ENCODE peak calls at places on chromosome 21, in four cellular contexts. E is spleen, O is stomach, Q is breast epithelium. T is an unnamed sample.

GRCh38 chr21:16713331-16714114 is 799.3 kb upstream of the CXADR start:
- DNase-seq in E (no peak), O (no peak), Q (no peak), T (no peak)

GRCh38 chr21:14078746-14079375 is 131.9 kb downstream of the LIPI start:
- DNase-seq in O (no peak), E (no peak), Q (no peak), T (no peak)

GRCh38 chr21:24955275-24955961 is 651.9 kb downstream of the MRPL39 start:
- DNase-seq in O (no peak), E (no peak), Q (no peak), T (no peak)

GRCh38 chr21:33373451-33373850 is 29.8 kb upstream of the IFNGR2 start:
- DNase-seq in E (no peak), O (no peak), Q (no peak), T (no peak)

GRCh38 chr21:14916676-14917141 is 148.1 kb downstream of the NRIP1 start:
- DNase-seq in O (no peak), E (no peak), Q (no peak), T (no peak)

GRCh38 chr21:15062566-15062965 is 2.2 kb downstream of the NRIP1 start:
- DNase-seq in Q (no peak), E (no peak), O (no peak), T (no peak)

GRCh38 chr21:44294391-44295162 is 5.3 kb upstream of the PFKL start:
- DNase-seq in O (peak), Q (no peak), E (no peak), T (no peak)

GRCh38 chr21:17783816-17784598 is 35.1 kb downstream of the C21orf91 start:
- DNase-seq in Q (no peak), E (no peak), O (no peak), T (no peak)

GRCh38 chr21:14382835-14383595 is at the start of gene HSPA13:
- DNase-seq in E (peak), O (peak), Q (peak), T (peak)

GRCh38 chr21:17390575-17390974 is 122.3 kb upstream of the CXADR start:
- DNase-seq in E (no peak), O (no peak), Q (no peak), T (no peak)

GRCh38 chr21:25385912-25386474 is 221.3 kb downstream of the MRPL39 start:
- DNase-seq in E (no peak), Q (no peak), O (peak), T (no peak)

GRCh38 chr21:38878394-38879179 is 72.9 kb downstream of the ETS2 start:
- DNase-seq in O (no peak), E (no peak), Q (no peak), T (no peak)

DNA sequence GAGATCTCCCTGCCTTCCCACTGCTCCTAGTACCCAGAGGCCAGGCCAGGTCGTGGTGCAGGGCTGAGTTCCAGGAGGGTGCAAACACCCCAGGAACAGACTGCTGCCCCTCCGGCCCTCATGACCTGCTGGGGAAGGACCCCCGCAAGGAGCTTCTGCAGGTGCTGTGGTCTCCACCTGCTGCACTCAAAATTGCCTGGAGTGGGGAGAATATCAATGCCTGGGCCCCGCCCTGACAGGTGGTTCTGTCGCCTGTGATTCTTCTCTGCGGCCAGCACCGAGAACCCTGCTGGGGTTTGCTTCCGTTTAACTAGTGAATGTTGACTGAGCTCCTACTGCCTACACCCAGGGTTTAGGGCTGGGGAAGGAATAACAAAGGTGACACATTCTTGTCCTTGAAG is 2.1 kb upstream of the TFF3 start:
- DNase-seq in O (no peak), Q (no peak), E (no peak), T (no peak)
- TF ChIP-seq POLR2A in O (no peak), Q (no peak), E (no peak), T (no peak)

GRCh38 chr21:45792682-45793383 is 149.3 kb downstream of the PCBP3 start:
- DNase-seq in E (no peak), O (no peak), Q (no peak), T (peak)

GRCh38 chr21:45788635-45789506 is 145.3 kb downstream of the PCBP3 start:
- DNase-seq in E (no peak), Q (no peak), O (no peak), T (no peak)

GRCh38 chr21:45794040-45794439 is 150.5 kb downstream of the PCBP3 start:
- DNase-seq in Q (no peak), O (no peak), E (no peak), T (no peak)

GRCh38 chr21:45790427-45790826 is 146.9 kb downstream of the PCBP3 start:
- DNase-seq in Q (no peak), E (no peak), O (no peak), T (peak)

DNA sequence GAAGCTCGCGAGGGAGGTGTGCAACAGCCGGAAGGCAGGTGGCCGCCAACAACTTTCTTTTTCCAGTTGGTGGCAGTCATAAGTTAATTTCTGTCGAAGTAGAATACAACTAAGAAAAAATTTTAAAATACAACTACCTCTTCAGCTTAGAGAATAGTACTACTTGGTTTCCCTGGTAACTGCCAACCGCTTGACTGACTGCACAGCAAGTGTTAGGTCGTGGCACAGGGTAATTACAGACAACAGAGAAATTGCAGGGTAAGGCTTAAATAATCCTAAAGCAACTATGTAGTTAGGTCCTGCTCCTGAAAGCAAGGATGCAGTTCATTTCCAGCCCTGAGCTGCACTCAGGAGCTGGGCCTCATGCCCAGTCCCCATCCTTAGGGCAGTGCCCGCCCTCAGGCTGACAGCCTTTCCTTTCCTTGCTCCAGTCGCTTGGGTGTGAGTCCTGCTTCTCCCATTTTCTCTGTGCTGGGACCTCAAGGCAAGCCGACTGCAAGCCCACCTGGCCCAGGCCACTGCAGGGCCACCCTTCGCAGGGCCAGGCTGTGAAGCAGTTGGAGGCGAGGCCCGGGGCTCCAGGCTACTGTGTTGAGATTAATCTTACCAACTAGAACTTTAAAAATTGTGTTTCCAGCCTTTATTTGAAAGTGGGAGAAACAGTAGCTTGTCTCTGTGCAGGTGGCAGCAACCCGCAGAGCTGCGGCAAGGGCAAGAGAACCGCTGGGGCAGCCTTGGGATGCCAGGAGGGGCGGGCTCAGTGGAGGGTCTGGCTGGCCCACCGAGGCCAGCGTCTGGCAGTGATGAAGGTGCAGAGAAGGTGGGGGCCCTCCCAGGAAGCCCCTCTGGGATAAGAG is 148.3 kb downstream of the PCBP3 start:
- DNase-seq in E (no peak), Q (no peak), O (no peak), T (peak)
- TF ChIP-seq POLR2AphosphoS5 in E (no peak), Q (no peak), O (no peak), T (no peak)

GRCh38 chr21:28069446-28069845 is 923.2 kb downstream of the LTN1 start:
- DNase-seq in E (no peak), O (no peak), Q (no peak), T (no peak)
- H3K4me3 ChIP-seq in E (no peak), O (no peak), Q (no peak), T (no peak)

GRCh38 chr21:34592573-34592972 is 22.3 kb downstream of the RCAN1 start:
- DNase-seq in Q (no peak), E (no peak), O (no peak), T (no peak)
- TF ChIP-seq POLR2A in Q (no peak), E (no peak), O (no peak), T (no peak)

GRCh38 chr21:31678478-31678877 is 19.0 kb downstream of the SOD1 start:
- DNase-seq in Q (no peak), E (no peak), O (no peak), T (no peak)
- TF ChIP-seq POLR2AphosphoS5 in Q (no peak), E (no peak), O (no peak), T (no peak)

DNA sequence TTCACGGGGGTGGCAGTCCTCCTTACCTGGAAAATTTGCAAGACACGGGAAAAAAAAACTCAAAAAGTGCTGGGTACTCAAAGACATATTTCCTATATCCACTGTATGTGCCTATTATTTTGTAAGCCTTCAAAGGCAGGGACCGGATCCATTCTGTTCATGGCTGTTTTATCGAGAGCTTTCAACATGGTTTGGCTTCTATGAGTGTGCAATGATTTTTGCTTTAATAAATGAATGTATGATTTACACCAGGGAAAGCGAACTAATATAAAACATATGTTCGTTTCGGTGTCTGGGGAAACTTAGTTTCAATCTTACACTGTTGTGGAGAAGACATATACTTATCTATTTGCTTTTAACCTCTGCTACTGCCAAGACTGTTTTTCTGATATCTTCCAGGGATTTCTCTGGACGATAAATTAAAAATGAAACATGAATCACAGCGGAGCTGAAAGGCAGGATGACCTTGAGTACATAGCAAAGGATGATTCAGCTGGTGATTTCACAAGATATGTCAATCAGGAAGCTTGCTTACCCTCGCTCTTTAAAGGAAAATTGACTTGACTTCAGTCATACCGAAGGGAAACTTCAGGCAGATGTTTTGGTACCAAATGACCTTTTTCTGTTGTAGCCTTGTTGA is 14.7 kb upstream of the CYYR1 start:
- DNase-seq in O (no peak), Q (no peak), E (no peak), T (no peak)
- H3K4me3 ChIP-seq in O (no peak), Q (no peak), E (no peak), T (peak)

DNA sequence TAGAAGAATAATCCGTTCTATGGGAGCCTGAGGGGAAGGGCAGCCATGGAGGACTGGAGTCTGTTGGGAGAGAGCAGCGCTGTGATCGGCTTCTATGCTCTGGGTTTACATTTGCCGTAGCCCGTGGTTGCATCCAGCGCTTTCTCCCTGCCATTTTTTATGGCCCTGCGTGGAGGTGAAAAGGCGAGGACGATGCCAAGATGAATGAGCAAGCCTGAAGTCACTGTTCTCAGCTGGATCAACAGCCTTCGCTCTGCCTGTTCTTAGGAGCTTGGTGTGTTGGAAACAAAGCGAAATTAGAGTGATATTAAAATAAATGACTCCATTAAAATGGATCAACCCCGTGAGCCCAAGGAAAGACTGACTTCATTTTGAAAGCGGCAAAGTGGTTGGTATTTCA is 120.2 kb downstream of the KCNJ6 start:
- DNase-seq in Q (no peak), E (no peak), O (no peak), T (no peak)
- TF ChIP-seq POLR2A in Q (no peak), E (no peak), O (no peak), T (no peak)

GRCh38 chr21:37155216-37155615 is 82.2 kb downstream of the TTC3 start:
- DNase-seq in Q (no peak), E (no peak), O (no peak), T (no peak)

GRCh38 chr21:37157938-37158337 is 84.9 kb downstream of the TTC3 start:
- DNase-seq in E (no peak), O (no peak), Q (no peak), T (no peak)

GRCh38 chr21:37149411-37149810 is 76.4 kb downstream of the TTC3 start:
- DNase-seq in Q (no peak), O (no peak), E (no peak), T (no peak)

GRCh38 chr21:37153193-37153934 is 80.3 kb downstream of the TTC3 start:
- DNase-seq in Q (no peak), E (no peak), O (no peak), T (no peak)

DNA sequence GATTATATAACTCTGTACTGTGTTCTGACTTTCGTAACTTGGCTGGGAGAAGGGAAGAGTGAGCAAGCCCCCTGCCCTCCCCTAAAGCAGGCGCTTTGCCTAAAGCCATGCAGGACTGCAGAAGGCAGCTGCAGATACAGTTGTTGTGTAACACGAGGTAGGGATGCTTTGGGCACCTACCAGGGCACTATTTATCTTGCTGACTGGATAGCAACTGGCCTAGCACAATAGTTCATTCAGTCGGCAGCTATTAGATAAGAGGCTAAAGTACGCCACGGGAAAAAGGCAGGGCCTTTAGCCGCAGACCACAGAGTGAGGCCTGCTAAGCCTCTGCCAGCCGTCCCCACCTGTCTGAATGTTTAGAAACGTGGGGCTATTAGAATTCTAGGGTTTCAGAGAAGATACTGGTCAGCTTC is 80.9 kb downstream of the TTC3 start:
- DNase-seq in Q (no peak), O (peak), E (no peak), T (no peak)
- TF ChIP-seq POLR2AphosphoS5 in Q (no peak), O (peak), E (no peak), T (no peak)

DNA sequence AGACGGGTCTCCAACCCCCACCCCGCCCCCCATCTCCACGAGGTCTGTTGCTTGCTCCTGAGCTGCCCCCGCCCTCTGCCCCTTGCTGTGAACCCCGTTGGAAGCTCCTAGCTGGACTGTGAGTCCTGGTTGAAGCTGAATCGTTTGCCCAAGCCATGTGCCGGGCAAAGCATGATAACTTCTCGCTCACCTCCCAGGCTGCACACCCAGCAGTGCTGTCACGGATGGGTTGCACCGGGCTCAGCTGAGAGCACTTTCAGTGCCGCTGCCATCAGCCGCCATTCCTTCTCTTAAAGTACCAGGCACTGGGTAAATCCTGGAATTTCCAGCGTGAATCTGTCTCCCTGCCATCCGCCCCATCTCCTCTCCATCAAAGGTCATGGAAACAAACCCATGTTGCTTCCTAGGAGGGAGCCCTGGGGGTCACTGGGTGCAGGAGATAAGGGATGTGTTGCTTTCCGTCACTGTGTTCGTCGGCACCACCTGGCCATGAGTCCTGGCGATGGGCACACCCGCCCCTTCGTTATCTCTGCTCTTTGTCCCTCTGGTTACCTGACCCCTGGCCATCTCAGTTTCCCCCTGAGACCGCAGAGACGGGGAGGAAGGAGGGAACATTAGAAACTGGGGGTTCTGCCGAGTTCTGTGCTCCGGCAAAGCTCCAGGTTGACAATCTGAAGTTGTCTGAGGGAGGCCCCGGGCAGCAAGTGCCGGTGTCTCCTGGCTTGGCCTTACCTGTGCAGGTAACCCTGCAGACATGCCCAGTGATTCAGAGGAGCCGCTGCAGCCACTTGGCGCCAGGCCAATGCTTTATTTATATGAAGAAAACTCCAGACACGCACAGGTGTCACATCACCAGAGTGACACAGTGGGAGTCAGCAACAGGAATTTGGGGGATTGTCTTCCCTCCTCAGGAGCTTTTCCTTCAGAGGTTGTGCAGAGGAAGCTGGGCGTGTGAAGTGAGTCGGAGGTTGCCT is 2.7 kb downstream of the PDE9A start:
- DNase-seq in Q (no peak), E (peak), O (no peak), T (no peak)
- H3K4me3 ChIP-seq in Q (no peak), E (peak), O (no peak), T (peak)

T was measured in esophagus muscularis mucosa.